ENCODE peak calls at places on chromosomes 7 and 10, in four cellular contexts. One of them, this sample, is unnamed.

GRCh38 chr10:68876246-68876918 is 24.7 kb upstream of the DDX50 start:
- DNase-seq in IMR-90: peak; percentile 10
- DNase-seq in A549: no peak
- DNase-seq in breast epithelium: no peak
- DNase-seq in this sample: no peak

GRCh38 chr10:117163061-117163953 is 25.2 kb upstream of the VAX1 start:
- DNase-seq in IMR-90: no peak
- DNase-seq in A549: peak; percentile 74
- DNase-seq in breast epithelium: no peak
- DNase-seq in this sample: no peak

GRCh38 chr7:137954614-137955013 is 47.3 kb downstream of the CREB3L2 start:
- DNase-seq in IMR-90: peak; percentile 42
- DNase-seq in A549: no peak
- DNase-seq in breast epithelium: no peak
- DNase-seq in this sample: no peak

GRCh38 chr10:6050801-6051445 is 11.2 kb downstream of the IL2RA start:
- DNase-seq in IMR-90: peak; percentile 44
- DNase-seq in A549: peak; percentile 39
- DNase-seq in breast epithelium: no peak
- DNase-seq in this sample: peak; percentile 85

GRCh38 chr7:17253885-17254284 is 44.6 kb upstream of the AHR start:
- DNase-seq in IMR-90: no peak
- DNase-seq in A549: no peak
- DNase-seq in breast epithelium: no peak
- DNase-seq in this sample: no peak

GRCh38 chr7:37318541-37318940 is 130.1 kb downstream of the ELMO1 start:
- DNase-seq in IMR-90: no peak
- DNase-seq in A549: no peak
- DNase-seq in breast epithelium: no peak
- DNase-seq in this sample: no peak

GRCh38 chr7:137888254-137888653 is 41.5 kb upstream of the DGKI start:
- DNase-seq in IMR-90: no peak
- DNase-seq in A549: no peak
- DNase-seq in breast epithelium: no peak
- DNase-seq in this sample: no peak

GRCh38 chr10:122286872-122287271 is 15.8 kb downstream of the BTBD16 start:
- DNase-seq in IMR-90: peak; percentile 77
- DNase-seq in A549: no peak
- DNase-seq in breast epithelium: no peak
- DNase-seq in this sample: no peak

GRCh38 chr10:77117501-77117900 is 520.1 kb downstream of the KCNMA1 start:
- DNase-seq in IMR-90: peak; percentile 22
- DNase-seq in A549: no peak
- DNase-seq in breast epithelium: no peak
- DNase-seq in this sample: no peak

GRCh38 chr7:117950601-117951278 is 77.5 kb upstream of the CTTNBP2 start:
- DNase-seq in IMR-90: no peak
- DNase-seq in A549: no peak
- DNase-seq in breast epithelium: no peak
- DNase-seq in this sample: no peak

GRCh38 chr7:134690016-134690415 is 43.4 kb downstream of the BPGM start:
- DNase-seq in IMR-90: peak; percentile 81
- DNase-seq in A549: no peak
- DNase-seq in breast epithelium: no peak
- DNase-seq in this sample: no peak

GRCh38 chr10:34292675-34293074 is 522.4 kb downstream of the PARD3 start:
- DNase-seq in IMR-90: peak; percentile 26
- DNase-seq in A549: no peak
- DNase-seq in breast epithelium: no peak
- DNase-seq in this sample: no peak

GRCh38 chr7:129853661-129854268 is 99.0 kb downstream of the UBE2H start:
- DNase-seq in IMR-90: no peak
- DNase-seq in A549: no peak
- DNase-seq in breast epithelium: no peak
- DNase-seq in this sample: no peak

GRCh38 chr7:139034855-139035587 is 821 bp downstream of the ZC3HAV1L start:
- DNase-seq in IMR-90: peak; percentile 27
- DNase-seq in A549: peak; percentile 85
- DNase-seq in breast epithelium: no peak
- DNase-seq in this sample: peak; percentile 38

GRCh38 chr7:139034336-139034735 is 1.5 kb downstream of the ZC3HAV1L start:
- DNase-seq in IMR-90: peak; percentile 45
- DNase-seq in A549: peak; percentile 31
- DNase-seq in breast epithelium: no peak
- DNase-seq in this sample: no peak

GRCh38 chr7:139033346-139034114 is 2.3 kb downstream of the ZC3HAV1L start:
- DNase-seq in IMR-90: no peak
- DNase-seq in A549: no peak
- DNase-seq in breast epithelium: no peak
- DNase-seq in this sample: no peak

GRCh38 chr7:139036901-139037300 is 1.1 kb upstream of the ZC3HAV1L start:
- DNase-seq in IMR-90: no peak
- DNase-seq in A549: no peak
- DNase-seq in breast epithelium: no peak
- DNase-seq in this sample: no peak

GRCh38 chr7:139035588-139036353 is at the start of gene ZC3HAV1L:
- DNase-seq in IMR-90: peak; percentile 63
- DNase-seq in A549: peak; percentile 90
- DNase-seq in breast epithelium: peak; percentile 62
- DNase-seq in this sample: peak; percentile 70
- TF ChIP-seq POLR2A in IMR-90: no peak
- TF ChIP-seq POLR2A in A549: peak; percentile 94
- TF ChIP-seq POLR2A in breast epithelium: no peak
- TF ChIP-seq POLR2A in this sample: peak; percentile 22

DNA sequence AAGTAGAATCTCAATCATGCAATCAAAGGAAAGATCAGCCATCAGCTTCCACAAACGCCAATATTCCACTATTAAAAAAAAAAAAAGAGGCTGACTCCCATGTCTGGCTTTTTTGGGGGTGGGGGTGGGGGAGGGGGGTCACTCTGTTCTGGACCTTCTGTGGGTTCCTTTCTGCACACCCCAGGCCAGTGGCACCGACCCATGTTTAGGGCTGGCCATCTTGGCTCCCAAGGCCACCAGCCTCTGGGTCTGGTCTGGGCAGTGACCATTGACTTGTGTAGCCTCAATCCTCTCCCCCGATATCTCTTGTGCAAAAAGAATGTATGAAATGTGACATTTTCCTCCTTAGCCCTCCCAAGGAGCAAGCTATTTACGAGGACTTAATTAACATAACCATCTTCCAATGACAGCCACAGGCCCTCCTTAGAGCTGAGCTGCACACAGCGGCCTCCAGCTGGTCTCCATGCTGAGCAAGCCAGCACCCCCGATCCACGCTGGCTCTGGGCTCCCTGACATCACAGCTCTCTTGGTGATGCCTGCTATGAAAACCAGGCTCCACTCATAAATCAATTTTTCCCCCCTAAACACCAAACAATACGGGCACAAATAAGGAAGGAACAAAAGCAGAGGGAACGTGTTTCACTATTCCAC is 100.1 kb downstream of the ZRANB1 start:
- DNase-seq in IMR-90: no peak
- DNase-seq in A549: no peak
- DNase-seq in breast epithelium: no peak
- DNase-seq in this sample: no peak
- H3K4me1 ChIP-seq in IMR-90: peaks cover 27% of the 10 kb centered on the region
- H3K4me1 ChIP-seq in A549: peaks cover 71% of the 10 kb centered on the region
- H3K4me1 ChIP-seq in breast epithelium: no peaks in the 10 kb centered on the region
- H3K4me1 ChIP-seq in this sample: peaks cover 9% of the 10 kb centered on the region

GRCh38 chr7:131624536-131624935 is 68.1 kb upstream of the PODXL start:
- DNase-seq in IMR-90: no peak
- DNase-seq in A549: no peak
- DNase-seq in breast epithelium: no peak
- DNase-seq in this sample: no peak
- TF ChIP-seq POLR2A in IMR-90: no peak
- TF ChIP-seq POLR2A in A549: no peak
- TF ChIP-seq POLR2A in breast epithelium: no peak
- TF ChIP-seq POLR2A in this sample: no peak

GRCh38 chr7:1670894-1671875 is 1.1 kb downstream of the ELFN1 start:
- DNase-seq in IMR-90: no peak
- DNase-seq in A549: no peak
- DNase-seq in breast epithelium: peak; percentile 48
- DNase-seq in this sample: no peak

GRCh38 chr7:1669486-1669951 is 558 bp upstream of the ELFN1 start:
- DNase-seq in IMR-90: no peak
- DNase-seq in A549: no peak
- DNase-seq in breast epithelium: peak; percentile 38
- DNase-seq in this sample: peak; percentile 6

GRCh38 chr7:1668486-1668931 is 1.6 kb upstream of the ELFN1 start:
- DNase-seq in IMR-90: no peak
- DNase-seq in A549: peak; percentile 46
- DNase-seq in breast epithelium: peak; percentile 50
- DNase-seq in this sample: no peak

GRCh38 chr7:1668932-1669485 is 1.1 kb upstream of the ELFN1 start:
- DNase-seq in IMR-90: peak; percentile 20
- DNase-seq in A549: no peak
- DNase-seq in breast epithelium: no peak
- DNase-seq in this sample: peak; percentile 10

GRCh38 chr7:1669954-1670893 is at the start of gene ELFN1:
- DNase-seq in IMR-90: peak; percentile 36
- DNase-seq in A549: no peak
- DNase-seq in breast epithelium: peak; percentile 34
- DNase-seq in this sample: peak; percentile 11
- H3K4me1 ChIP-seq in IMR-90: peaks cover 2% of the 10 kb centered on the region
- H3K4me1 ChIP-seq in A549: peaks cover 27% of the 10 kb centered on the region
- H3K4me1 ChIP-seq in breast epithelium: peaks cover 5% of the 10 kb centered on the region
- H3K4me1 ChIP-seq in this sample: no peaks in the 10 kb centered on the region

GRCh38 chr7:44062903-44063295 is 2.5 kb downstream of the PGAM2 start:
- DNase-seq in IMR-90: no peak
- DNase-seq in A549: no peak
- DNase-seq in breast epithelium: no peak
- DNase-seq in this sample: no peak
- TF ChIP-seq POLR2A in IMR-90: no peak
- TF ChIP-seq POLR2A in A549: no peak
- TF ChIP-seq POLR2A in breast epithelium: no peak
- TF ChIP-seq POLR2A in this sample: no peak

DNA sequence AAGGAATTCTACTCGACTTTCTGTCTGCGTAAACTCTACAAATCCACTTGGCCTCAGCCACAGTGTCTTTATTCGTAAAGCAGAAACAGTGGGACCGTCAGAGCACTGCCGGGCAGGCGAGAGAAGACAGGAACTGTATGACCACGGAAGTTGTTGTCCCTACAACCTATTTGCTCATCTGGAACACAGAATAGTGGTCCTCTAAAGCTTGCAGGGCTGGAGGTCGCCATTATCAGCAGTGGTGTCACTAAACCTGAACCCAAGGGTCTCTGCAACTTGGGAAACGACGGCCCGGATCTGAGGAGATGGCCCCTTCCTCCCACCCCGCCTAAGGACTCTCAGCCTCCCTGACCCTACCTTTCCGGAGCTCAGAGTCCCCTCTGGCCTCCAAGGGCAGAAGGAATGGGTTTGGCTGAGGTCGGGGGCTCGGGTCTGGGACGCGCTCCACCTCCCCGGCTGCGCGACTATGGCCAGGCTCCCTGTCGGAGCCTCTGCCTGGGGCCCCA is 442 bp downstream of the STYXL1 start:
- DNase-seq in IMR-90: no peak
- DNase-seq in A549: no peak
- DNase-seq in breast epithelium: no peak
- DNase-seq in this sample: no peak
- H3K4me1 ChIP-seq in IMR-90: peaks cover 5% of the 10 kb centered on the region
- H3K4me1 ChIP-seq in A549: peaks cover 20% of the 10 kb centered on the region
- H3K4me1 ChIP-seq in breast epithelium: no peaks in the 10 kb centered on the region
- H3K4me1 ChIP-seq in this sample: peaks cover 3% of the 10 kb centered on the region

GRCh38 chr7:55476852-55477780 is 95.2 kb downstream of the VOPP1 start:
- DNase-seq in IMR-90: no peak
- DNase-seq in A549: no peak
- DNase-seq in breast epithelium: no peak
- DNase-seq in this sample: no peak

GRCh38 chr7:55473935-55474334 is 98.4 kb downstream of the VOPP1 start:
- DNase-seq in IMR-90: no peak
- DNase-seq in A549: no peak
- DNase-seq in breast epithelium: no peak
- DNase-seq in this sample: no peak

GRCh38 chr7:55477781-55478374 is 94.4 kb downstream of the VOPP1 start:
- DNase-seq in IMR-90: peak; percentile 96
- DNase-seq in A549: no peak
- DNase-seq in breast epithelium: no peak
- DNase-seq in this sample: no peak

GRCh38 chr7:55474944-55475911 is 97.1 kb downstream of the VOPP1 start:
- DNase-seq in IMR-90: no peak
- DNase-seq in A549: no peak
- DNase-seq in breast epithelium: no peak
- DNase-seq in this sample: no peak

GRCh38 chr7:55476071-55476803 is 96.1 kb downstream of the VOPP1 start:
- DNase-seq in IMR-90: peak; percentile 88
- DNase-seq in A549: no peak
- DNase-seq in breast epithelium: no peak
- DNase-seq in this sample: no peak
- TF ChIP-seq POLR2A in IMR-90: no peak
- TF ChIP-seq POLR2A in A549: no peak
- TF ChIP-seq POLR2A in breast epithelium: no peak
- TF ChIP-seq POLR2A in this sample: no peak